ENCODE peak calls at places on chromosome 14, in five cellular contexts. One of them, this sample, is unnamed.

GRCh38 chr14:69038449-69039286 is 59.6 kb upstream of the ACTN1 start:
- DNase-seq in ACHN: no peak
- DNase-seq in H7: no peak
- DNase-seq in NCI-H1417: no peak
- DNase-seq in pancreas: no peak
- DNase-seq in this sample: no peak

GRCh38 chr14:76773188-76773885 is 12.1 kb downstream of the VASH1 start:
- DNase-seq in pancreas: peak
- DNase-seq in ACHN: peak
- DNase-seq in H7: peak
- DNase-seq in NCI-H1417: no peak
- DNase-seq in this sample: peak

GRCh38 chr14:59347511-59347900 is 117.7 kb downstream of the GPR135 start:
- DNase-seq in pancreas: no peak
- DNase-seq in ACHN: no peak
- DNase-seq in NCI-H1417: no peak
- DNase-seq in H7: no peak
- DNase-seq in this sample: no peak

GRCh38 chr14:40656301-40656700 is 950.4 kb upstream of the LRFN5 start:
- DNase-seq in ACHN: no peak
- DNase-seq in pancreas: no peak
- DNase-seq in NCI-H1417: peak
- DNase-seq in H7: no peak
- DNase-seq in this sample: no peak

GRCh38 chr14:54251356-54251755 is 145.5 kb upstream of the CDKN3 start:
- DNase-seq in H7: no peak
- DNase-seq in ACHN: no peak
- DNase-seq in NCI-H1417: no peak
- DNase-seq in pancreas: no peak
- DNase-seq in this sample: no peak

GRCh38 chr14:99159341-99160340 is 112.4 kb downstream of the BCL11B start:
- DNase-seq in H7: peak
- DNase-seq in pancreas: no peak
- DNase-seq in ACHN: no peak
- DNase-seq in NCI-H1417: no peak
- DNase-seq in this sample: no peak

GRCh38 chr14:85599939-85600338 is 70.0 kb downstream of the FLRT2 start:
- DNase-seq in ACHN: no peak
- DNase-seq in NCI-H1417: no peak
- DNase-seq in pancreas: no peak
- DNase-seq in H7: no peak
- DNase-seq in this sample: no peak

GRCh38 chr14:103721334-103722120 is 5.9 kb downstream of the ZFYVE21 start:
- DNase-seq in ACHN: no peak
- DNase-seq in H7: peak
- DNase-seq in NCI-H1417: no peak
- DNase-seq in pancreas: no peak
- DNase-seq in this sample: peak

GRCh38 chr14:104105071-104105821 is 19.7 kb downstream of the ASPG start:
- DNase-seq in NCI-H1417: no peak
- DNase-seq in ACHN: no peak
- DNase-seq in pancreas: peak
- DNase-seq in H7: no peak
- DNase-seq in this sample: peak

GRCh38 chr14:51917186-51917585 is 56.8 kb downstream of the GNG2 start:
- DNase-seq in H7: no peak
- DNase-seq in pancreas: no peak
- DNase-seq in NCI-H1417: no peak
- DNase-seq in ACHN: no peak
- DNase-seq in this sample: no peak